ENCODE peak calls at places on chromosomes 11 and 22, in seven cellular contexts. J is neural crest cell; D is tibial artery; P is CD8-positive, alpha-beta T cell; V is ovary; U is Calu3; H is AG09309. Q is an unnamed sample.

GRCh38 chr11:87368151-87368550 is 330.4 kb downstream of the TMEM135 start:
- DNase-seq in J (no peak), U (no peak), P (no peak), H (no peak), V (no peak), D (no peak), Q (no peak)

GRCh38 chr11:76805206-76805913 is 22.2 kb downstream of the TSKU start:
- DNase-seq in U (no peak), J (no peak), P (no peak), D (peak), V (no peak), H (no peak), Q (no peak)

GRCh38 chr22:19735665-19736510 is 12.5 kb downstream of the GP1BB start:
- DNase-seq in U (no peak), H (no peak), J (no peak), V (no peak), D (no peak), P (no peak), Q (no peak)

GRCh38 chr11:90753546-90753945 is 530.7 kb upstream of the CHORDC1 start:
- DNase-seq in P (no peak), V (no peak), D (no peak), U (no peak), H (no peak), J (no peak), Q (no peak)

GRCh38 chr22:44396727-44397722 is 84.3 kb upstream of the SHISAL1 start:
- DNase-seq in H (no peak), V (peak), J (no peak), U (no peak), D (peak), P (no peak), Q (no peak)

GRCh38 chr22:20660441-20661054 is 113.4 kb upstream of the SERPIND1 start:
- DNase-seq in J (no peak), V (no peak), H (no peak), D (no peak), U (no peak), P (no peak), Q (no peak)

GRCh38 chr11:33060271-33060670 is 20.9 kb downstream of the TCP11L1 start:
- DNase-seq in V (no peak), H (no peak), D (no peak), J (no peak), U (no peak), P (no peak), Q (no peak)

GRCh38 chr11:102560555-102561011 is 30.0 kb upstream of the MMP7 start:
- DNase-seq in P (no peak), J (no peak), D (peak), U (no peak), H (peak), V (peak), Q (no peak)

GRCh38 chr11:68615657-68616056 is 68.7 kb upstream of the GAL start:
- DNase-seq in H (no peak), J (no peak), D (no peak), U (no peak), P (no peak), V (no peak), Q (no peak)

GRCh38 chr11:128481135-128481534 is 106.2 kb downstream of the ETS1 start:
- DNase-seq in P (no peak), V (no peak), U (no peak), D (no peak), H (peak), J (no peak), Q (peak)

GRCh38 chr22:33909906-33910305 is 10.4 kb downstream of the LARGE1 start:
- DNase-seq in H (no peak), D (no peak), P (no peak), V (no peak), U (no peak), J (no peak), Q (no peak)

GRCh38 chr11:31873115-31873514 is 62.0 kb upstream of the PAX6 start:
- DNase-seq in V (no peak), U (no peak), P (no peak), H (no peak), D (no peak), J (no peak), Q (no peak)

GRCh38 chr11:118291453-118291852 is 13.1 kb upstream of the CD3E start:
- DNase-seq in P (no peak), J (no peak), V (no peak), U (no peak), H (no peak), D (no peak), Q (no peak)

GRCh38 chr11:16815047-16815767 is 76.8 kb downstream of the C11orf58 start:
- DNase-seq in J (no peak), D (peak), U (no peak), P (no peak), V (peak), H (peak), Q (no peak)

GRCh38 chr11:3989891-3990290 is 104.7 kb upstream of the RRM1 start:
- DNase-seq in P (no peak), H (no peak), U (no peak), V (no peak), J (no peak), D (no peak), Q (no peak)

GRCh38 chr11:121755191-121755590 is 302.4 kb upstream of the SORL1-AS1 start:
- DNase-seq in V (no peak), J (no peak), U (no peak), P (no peak), D (no peak), H (no peak), Q (no peak)

GRCh38 chr22:36636916-36637315 is 66.6 kb downstream of the CACNG2 start:
- DNase-seq in H (no peak), U (no peak), J (no peak), P (no peak), D (no peak), V (no peak), Q (no peak)

GRCh38 chr11:64729851-64730382 is 6.9 kb upstream of the NRXN2 start:
- DNase-seq in V (no peak), P (no peak), H (no peak), U (no peak), J (peak), D (no peak), Q (no peak)

GRCh38 chr22:35140879-35141745 is 75.2 kb downstream of the ISX start:
- DNase-seq in J (no peak), H (no peak), P (no peak), U (peak), D (no peak), V (no peak), Q (no peak)
- TF ChIP-seq CTCF in J (no peak), H (no peak), P (no peak), U (no peak), D (no peak), V (no peak), Q (no peak)

GRCh38 chr11:134032501-134033091 is 36.3 kb upstream of the JAM3 start:
- DNase-seq in D (no peak), V (peak), P (no peak), U (no peak), J (no peak), H (no peak), Q (no peak)

GRCh38 chr11:134032031-134032430 is 36.8 kb upstream of the JAM3 start:
- DNase-seq in P (no peak), D (no peak), H (no peak), J (no peak), V (no peak), U (no peak), Q (no peak)

GRCh38 chr11:134028368-134028920 is 40.4 kb upstream of the JAM3 start:
- DNase-seq in P (no peak), V (no peak), H (no peak), U (no peak), J (no peak), D (no peak), Q (no peak)

GRCh38 chr11:134033276-134033675 is 35.6 kb upstream of the JAM3 start:
- DNase-seq in J (no peak), U (no peak), P (no peak), V (no peak), D (no peak), H (no peak), Q (no peak)

GRCh38 chr11:134030853-134031252 is 38.0 kb upstream of the JAM3 start:
- DNase-seq in P (no peak), J (no peak), V (no peak), U (no peak), D (no peak), H (no peak), Q (no peak)
- TF ChIP-seq CTCF in P (no peak), J (no peak), V (no peak), U (no peak), D (no peak), H (no peak), Q (no peak)

DNA sequence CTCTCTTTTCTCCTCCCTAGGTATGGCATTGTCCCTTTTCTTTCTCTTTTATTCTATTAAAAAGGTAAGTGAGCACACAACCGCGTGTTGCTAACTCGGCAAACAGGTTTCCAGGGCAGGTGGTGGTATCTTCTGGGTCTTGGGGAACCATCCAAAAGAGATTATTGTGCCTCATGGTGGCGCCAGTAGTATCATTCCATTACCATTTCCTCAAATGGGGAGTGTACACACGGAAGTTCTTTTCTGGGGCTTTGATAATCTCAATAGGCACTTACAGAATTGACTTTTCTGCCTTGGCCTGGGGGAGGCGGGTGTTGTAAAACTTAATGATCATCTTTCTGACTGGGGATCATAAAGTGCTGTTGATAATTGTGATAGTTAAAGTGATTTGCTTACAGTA is 234.1 kb downstream of the KIRREL3 start:
- DNase-seq in H (no peak), V (no peak), D (no peak), P (no peak), J (no peak), U (peak), Q (no peak)
- TF ChIP-seq CTCF in H (no peak), V (no peak), D (no peak), P (no peak), J (no peak), U (no peak), Q (no peak)

GRCh38 chr11:48109046-48109666 is 107.5 kb upstream of the OR4B1 start:
- DNase-seq in P (peak), U (no peak), V (no peak), H (no peak), D (no peak), J (no peak), Q (peak)
- TF ChIP-seq CTCF in P (peak), U (peak), V (no peak), H (peak), D (peak), J (peak), Q (peak)

GRCh38 chr11:119920666-119921065 is 191.7 kb upstream of the NECTIN1 start:
- DNase-seq in H (no peak), J (no peak), U (no peak), V (no peak), P (no peak), D (no peak), Q (no peak)
- TF ChIP-seq CTCF in H (no peak), J (no peak), U (no peak), V (no peak), P (no peak), D (no peak), Q (no peak)

GRCh38 chr11:61254403-61255025 is 13.5 kb downstream of the PGA5 start:
- DNase-seq in P (peak), V (peak), U (peak), D (peak), J (peak), H (no peak), Q (peak)
- TF ChIP-seq CTCF in P (peak), V (peak), U (peak), D (peak), J (peak), H (peak), Q (peak)

GRCh38 chr11:94525933-94526332 is 13.7 kb downstream of the C11orf97 start:
- DNase-seq in U (peak), J (no peak), D (peak), V (peak), P (no peak), H (no peak), Q (no peak)

GRCh38 chr11:94518300-94518699 is 6.0 kb downstream of the C11orf97 start:
- DNase-seq in V (no peak), P (no peak), J (no peak), D (no peak), U (no peak), H (no peak), Q (no peak)

GRCh38 chr11:94524293-94524692 is 12.0 kb downstream of the C11orf97 start:
- DNase-seq in J (no peak), P (no peak), V (no peak), U (no peak), H (no peak), D (no peak), Q (no peak)

GRCh38 chr11:94519478-94520084 is 7.3 kb downstream of the C11orf97 start:
- DNase-seq in D (no peak), J (no peak), V (no peak), H (no peak), P (no peak), U (no peak), Q (no peak)

GRCh38 chr11:94521684-94522083 is 9.4 kb downstream of the C11orf97 start:
- DNase-seq in P (no peak), U (no peak), D (no peak), V (no peak), J (no peak), H (no peak), Q (no peak)
- TF ChIP-seq CTCF in P (no peak), U (no peak), D (peak), V (no peak), J (peak), H (peak), Q (peak)

GRCh38 chr22:41908409-41909289 is 6.2 kb downstream of the SHISA8 start:
- DNase-seq in V (peak), P (no peak), H (no peak), D (no peak), J (no peak), U (no peak), Q (no peak)
- TF ChIP-seq CTCF in V (no peak), P (no peak), H (no peak), D (no peak), J (no peak), U (no peak), Q (no peak)

Q was measured in AG09319.